ENCODE peak calls at places on chromosomes 5 and 9, in eight cellular contexts. G, V, C, J, H, I, U and T are unnamed samples.

GRCh38 chr9:33065157-33066076 is 11.1 kb downstream of the SMU1 start:
- DNase-seq in V (no peak), U (no peak), H (no peak), G (no peak), I (no peak), C (no peak), J (no peak), T (no peak)

GRCh38 chr5:35856186-35857003 is at the start of gene IL7R:
- DNase-seq in V (no peak), G (no peak), H (no peak), U (no peak), J (peak), I (no peak), C (no peak), T (no peak)

GRCh38 chr5:178338750-178339144 is 106.1 kb upstream of the PHYKPL start:
- DNase-seq in J (no peak), C (no peak), V (no peak), I (no peak), U (no peak), G (no peak), H (no peak), T (no peak)

GRCh38 chr5:118247468-118247867 is 740.9 kb downstream of the DTWD2 start:
- DNase-seq in J (no peak), V (no peak), H (no peak), U (no peak), I (no peak), G (no peak), C (no peak), T (no peak)

GRCh38 chr5:61809651-61810050 is 477.6 kb downstream of the ZSWIM6 start:
- DNase-seq in C (no peak), J (no peak), H (no peak), I (no peak), U (no peak), G (no peak), V (no peak), T (no peak)

GRCh38 chr9:75788006-75788634 is 102.4 kb upstream of the PCSK5 start:
- DNase-seq in I (peak), U (no peak), H (peak), V (no peak), J (peak), C (no peak), G (no peak), T (no peak)

GRCh38 chr5:170464280-170465127 is 39.3 kb upstream of the KCNIP1 start:
- DNase-seq in H (no peak), G (no peak), I (no peak), V (no peak), C (no peak), J (no peak), U (no peak), T (no peak)

GRCh38 chr5:121688126-121688525 is 163.6 kb upstream of the FTMT start:
- DNase-seq in H (no peak), I (no peak), J (no peak), C (no peak), V (no peak), G (no peak), U (no peak), T (no peak)

GRCh38 chr9:130869250-130869649 is 27.4 kb downstream of the QRFP start:
- DNase-seq in I (peak), J (peak), H (peak), C (peak), V (no peak), G (no peak), U (no peak), T (no peak)

GRCh38 chr9:78900500-78900899 is 603.6 kb downstream of the PSAT1 start:
- DNase-seq in J (no peak), V (no peak), U (no peak), I (no peak), C (no peak), H (peak), G (no peak), T (no peak)

GRCh38 chr9:125794708-125795107 is 47.5 kb downstream of the PBX3 start:
- DNase-seq in H (no peak), V (no peak), G (no peak), C (no peak), J (no peak), I (no peak), U (no peak), T (no peak)

GRCh38 chr5:16916262-16916878 is 19.7 kb downstream of the MYO10 start:
- DNase-seq in J (peak), G (no peak), I (peak), H (peak), C (no peak), U (peak), V (no peak), T (peak)

GRCh38 chr5:159050408-159051091 is 49.2 kb downstream of the EBF1 start:
- DNase-seq in G (no peak), V (no peak), I (peak), J (no peak), U (no peak), H (peak), C (no peak), T (no peak)

GRCh38 chr9:91159664-91160121 is 202.0 kb downstream of the AUH start:
- DNase-seq in J (no peak), H (no peak), I (no peak), U (no peak), V (no peak), G (no peak), C (no peak), T (no peak)

GRCh38 chr5:163915481-163915961 is 410.1 kb downstream of the MAT2B start:
- DNase-seq in H (peak), J (peak), G (no peak), U (no peak), V (no peak), C (no peak), I (peak), T (peak)

GRCh38 chr5:163916376-163916775 is 411.0 kb downstream of the MAT2B start:
- DNase-seq in H (no peak), V (no peak), I (peak), G (no peak), J (peak), U (no peak), C (no peak), T (no peak)

GRCh38 chr5:163917741-163918140 is 412.3 kb downstream of the MAT2B start:
- DNase-seq in H (no peak), U (no peak), C (no peak), I (no peak), G (no peak), V (no peak), J (peak), T (no peak)

GRCh38 chr5:163914911-163915310 is 409.5 kb downstream of the MAT2B start:
- DNase-seq in G (no peak), I (no peak), V (peak), U (no peak), H (no peak), C (no peak), J (no peak), T (no peak)

GRCh38 chr5:163916856-163917255 is 411.4 kb downstream of the MAT2B start:
- DNase-seq in V (no peak), J (no peak), G (no peak), C (no peak), I (no peak), U (no peak), H (no peak), T (no peak)
- H3K4me3 ChIP-seq in V (no peak), J (no peak), G (no peak), C (no peak), I (no peak), U (no peak), H (no peak), T (no peak)

GRCh38 chr9:113152699-113153098 is 1.9 kb downstream of the SLC31A2 start:
- DNase-seq in J (peak), C (no peak), U (no peak), I (no peak), G (no peak), H (peak), V (no peak), T (no peak)
- TF ChIP-seq CTCF in J (no peak), C (no peak), U (no peak), I (no peak), G (no peak), H (no peak), V (no peak), T (no peak)

DNA sequence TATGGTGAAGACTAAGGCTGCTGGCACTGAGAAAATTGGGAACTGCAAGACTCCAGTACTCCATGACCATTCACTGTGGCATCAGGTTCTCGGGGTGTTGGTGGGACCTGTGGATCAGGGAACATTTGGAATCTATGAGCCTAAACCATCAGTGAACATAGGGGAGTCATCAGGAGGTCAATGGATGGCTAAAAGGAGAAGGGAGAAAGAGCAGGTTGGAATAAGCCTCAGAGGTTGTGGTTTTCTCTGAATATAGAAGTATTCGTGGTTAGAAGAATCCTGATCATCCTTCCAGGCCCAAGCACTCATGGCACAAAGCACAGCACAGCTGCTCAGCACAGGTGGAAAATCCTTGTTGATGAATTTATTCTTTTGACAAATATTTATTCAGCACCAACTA is 156.6 kb downstream of the SEMA6A start:
- DNase-seq in V (no peak), I (no peak), J (peak), H (no peak), U (no peak), G (no peak), C (no peak), T (no peak)
- H3K4me3 ChIP-seq in V (no peak), I (no peak), J (no peak), H (no peak), U (no peak), G (no peak), C (no peak), T (no peak)

GRCh38 chr5:77973253-77973609 is 197.1 kb upstream of the TBCA start:
- DNase-seq in J (no peak), G (no peak), V (no peak), C (no peak), H (no peak), U (no peak), I (no peak), T (no peak)
- TF ChIP-seq CTCF in J (peak), G (no peak), V (no peak), C (no peak), H (no peak), U (no peak), I (peak), T (no peak)

GRCh38 chr5:157540124-157540523 is 35.5 kb downstream of the ADAM19 start:
- DNase-seq in I (no peak), G (no peak), U (no peak), J (no peak), H (no peak), V (no peak), C (no peak), T (no peak)
- H3K4me3 ChIP-seq in I (no peak), G (no peak), U (no peak), J (no peak), H (no peak), V (no peak), C (no peak), T (no peak)

DNA sequence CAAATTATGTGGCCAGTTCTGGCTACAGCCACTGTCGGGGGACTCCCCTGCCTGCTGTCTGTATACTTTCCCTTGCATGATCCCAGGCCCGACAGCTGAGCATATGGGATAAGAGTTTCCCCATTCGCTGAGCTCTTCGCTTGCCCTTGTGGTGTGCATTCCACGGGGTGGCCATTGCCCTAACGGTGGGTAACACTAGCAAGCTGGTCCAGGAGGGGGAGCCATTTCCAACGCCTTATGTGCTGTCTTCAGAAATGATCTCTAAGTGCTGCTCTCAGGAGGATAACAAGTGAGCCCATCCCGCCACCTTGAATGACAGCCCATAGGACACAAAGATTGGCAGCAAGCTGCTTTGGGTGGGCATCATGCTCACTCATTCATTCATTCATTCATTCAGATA is 190.9 kb downstream of the FSTL4 start:
- DNase-seq in G (peak), V (peak), J (peak), C (no peak), I (no peak), U (no peak), H (no peak), T (no peak)
- TF ChIP-seq CTCF in G (peak), V (peak), J (peak), C (no peak), I (peak), U (peak), H (peak), T (peak)

GRCh38 chr5:55101556-55102276 is 730 bp upstream of the GZMA start:
- DNase-seq in J (no peak), U (no peak), G (no peak), V (no peak), H (no peak), C (no peak), I (no peak), T (no peak)

GRCh38 chr5:55096186-55096585 is 6.3 kb upstream of the GZMA start:
- DNase-seq in U (no peak), C (no peak), G (no peak), V (no peak), H (no peak), J (no peak), I (no peak), T (no peak)

GRCh38 chr5:55102345-55102744 is at the start of gene GZMA:
- DNase-seq in J (no peak), H (no peak), G (no peak), I (peak), V (no peak), C (no peak), U (no peak), T (no peak)

GRCh38 chr5:55096860-55097259 is 5.6 kb upstream of the GZMA start:
- DNase-seq in G (no peak), C (no peak), V (no peak), I (no peak), U (no peak), H (no peak), J (no peak), T (no peak)
- H3K4me3 ChIP-seq in G (no peak), C (no peak), V (no peak), I (no peak), U (no peak), H (no peak), J (no peak), T (no peak)